ENCODE peak calls at places on chromosomes 3 and 15, in four cellular contexts. X is ovary; T is CD8-positive, alpha-beta T cell; D is GM23248. Y is an unnamed sample.

GRCh38 chr15:89429023-89429422 is 67.4 kb downstream of the RHCG start:
- DNase-seq in T (no peak), X (no peak), D (peak), Y (no peak)

GRCh38 chr3:185594073-185594472 is 8.0 kb downstream of the SENP2 start:
- DNase-seq in D (no peak), X (no peak), T (no peak), Y (no peak)

GRCh38 chr3:187264051-187264450 is 27.5 kb downstream of the MASP1 start:
- DNase-seq in X (no peak), T (no peak), D (peak), Y (no peak)

GRCh38 chr3:186251948-186252619 is 110.0 kb downstream of the DGKG start:
- DNase-seq in T (no peak), X (no peak), D (no peak), Y (peak)

GRCh38 chr3:134357914-134358811 is 16.1 kb downstream of the AMOTL2 start:
- DNase-seq in D (peak), T (no peak), X (peak), Y (no peak)

GRCh38 chr3:34206996-34207395 is 408.6 kb downstream of the PDCD6IP start:
- DNase-seq in T (no peak), D (no peak), X (no peak), Y (no peak)

GRCh38 chr3:197302696-197303341 is 4.4 kb upstream of the DLG1 start:
- DNase-seq in X (no peak), D (peak), T (no peak), Y (no peak)

GRCh38 chr3:161371441-161372320 is at the start of gene SPTSSB:
- DNase-seq in T (peak), X (no peak), D (peak), Y (no peak)

GRCh38 chr15:84886984-84887299 is 2.5 kb downstream of the SLC28A1 start:
- DNase-seq in X (no peak), T (no peak), D (no peak), Y (no peak)

GRCh38 chr15:88981244-88982215 is 68.4 kb upstream of the MFGE8 start:
- DNase-seq in D (no peak), X (no peak), T (no peak), Y (no peak)

GRCh38 chr3:117393119-117393518 is 683.5 kb downstream of the TUSC7 start:
- DNase-seq in D (no peak), T (no peak), X (no peak), Y (no peak)

GRCh38 chr3:52187576-52187975 is 10.4 kb upstream of the ALAS1 start:
- DNase-seq in T (no peak), D (no peak), X (no peak), Y (no peak)

GRCh38 chr3:13588221-13588701 is 39.3 kb downstream of the FBLN2 start:
- DNase-seq in T (no peak), D (no peak), X (no peak), Y (no peak)

GRCh38 chr3:193052294-193052693 is 134.6 kb upstream of the MB21D2 start:
- DNase-seq in X (no peak), D (no peak), T (no peak), Y (no peak)

GRCh38 chr3:121992601-121993560 is 29.2 kb downstream of the ILDR1 start:
- DNase-seq in T (no peak), X (no peak), D (no peak), Y (no peak)

GRCh38 chr3:13277860-13278531 is 142.1 kb downstream of the NUP210 start:
- DNase-seq in D (peak), T (no peak), X (no peak), Y (no peak)

GRCh38 chr3:120102232-120102631 is 8.0 kb upstream of the GSK3B start:
- DNase-seq in T (no peak), D (no peak), X (no peak), Y (no peak)

GRCh38 chr3:193702967-193703366 is 110.0 kb downstream of the OPA1 start:
- DNase-seq in X (no peak), T (no peak), D (peak), Y (no peak)

GRCh38 chr3:192079098-192079497 is 618.1 kb downstream of the PYDC2 start:
- DNase-seq in D (no peak), T (no peak), X (no peak), Y (no peak)

GRCh38 chr3:187921391-187921790 is 176.1 kb upstream of the BCL6 start:
- DNase-seq in T (no peak), D (no peak), X (no peak), Y (no peak)

GRCh38 chr3:116005404-116005803 is 382.1 kb downstream of the GAP43 start:
- DNase-seq in X (peak), D (peak), T (no peak), Y (no peak)

GRCh38 chr3:41199866-41200668 is 762 bp downstream of the CTNNB1 start:
- DNase-seq in D (peak), T (peak), X (peak), Y (no peak)

GRCh38 chr3:174198199-174198598 is 660.9 kb upstream of the NAALADL2 start:
- DNase-seq in D (peak), T (no peak), X (no peak), Y (no peak)

GRCh38 chr3:88189361-88189810 is 39.6 kb downstream of the C3orf38 start:
- DNase-seq in X (no peak), T (no peak), D (no peak), Y (no peak)

DNA sequence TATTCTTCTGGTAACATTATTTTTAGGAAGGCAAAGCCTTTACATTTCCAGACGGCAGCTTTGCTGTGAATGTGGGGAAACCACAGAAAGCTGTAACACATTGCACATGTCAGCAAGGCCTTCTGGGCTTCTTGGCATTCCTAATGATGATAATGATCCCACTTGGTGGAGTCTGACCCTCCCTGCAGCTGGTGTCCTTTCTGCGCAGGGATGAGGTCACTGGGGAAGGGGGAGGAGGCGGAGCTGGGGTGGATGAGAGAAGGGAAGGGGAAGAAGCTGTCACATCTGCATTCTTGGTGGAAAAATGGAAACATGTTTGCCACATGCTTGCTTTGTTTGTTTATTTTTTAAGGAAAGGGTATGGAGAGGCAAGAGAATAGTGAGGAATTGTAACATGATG is 68.6 kb downstream of the FILIP1L start:
- DNase-seq in X (peak), D (peak), T (no peak), Y (peak)
- H3K4me3 ChIP-seq in X (no peak), D (no peak), T (no peak), Y (no peak)

GRCh38 chr3:44186712-44187111 is 55.0 kb upstream of the TOPAZ1 start:
- DNase-seq in X (no peak), T (no peak), D (no peak), Y (no peak)
- H3K27ac ChIP-seq in X (no peak), T (no peak), D (no peak), Y (no peak)

GRCh38 chr15:78875107-78875914 is 2.6 kb downstream of the MORF4L1 start:
- DNase-seq in T (no peak), X (peak), D (peak), Y (no peak)

GRCh38 chr15:78880242-78880533 is 7.5 kb downstream of the MORF4L1 start:
- DNase-seq in X (no peak), T (no peak), D (peak), Y (no peak)

GRCh38 chr15:78880828-78881227 is 8.1 kb downstream of the MORF4L1 start:
- DNase-seq in D (peak), X (no peak), T (no peak), Y (no peak)

GRCh38 chr15:78879517-78880241 is 7.0 kb downstream of the MORF4L1 start:
- DNase-seq in X (no peak), D (peak), T (no peak), Y (no peak)

GRCh38 chr15:78878356-78878755 is 5.7 kb downstream of the MORF4L1 start:
- DNase-seq in D (peak), T (no peak), X (no peak), Y (no peak)
- H3K4me3 ChIP-seq in D (peak), T (no peak), X (no peak), Y (peak)

GRCh38 chr3:109396811-109397210 is 59.5 kb upstream of the DPPA4 start:
- DNase-seq in T (no peak), X (no peak), D (no peak), Y (no peak)
- H3K27ac ChIP-seq in T (no peak), X (no peak), D (no peak), Y (no peak)

DNA sequence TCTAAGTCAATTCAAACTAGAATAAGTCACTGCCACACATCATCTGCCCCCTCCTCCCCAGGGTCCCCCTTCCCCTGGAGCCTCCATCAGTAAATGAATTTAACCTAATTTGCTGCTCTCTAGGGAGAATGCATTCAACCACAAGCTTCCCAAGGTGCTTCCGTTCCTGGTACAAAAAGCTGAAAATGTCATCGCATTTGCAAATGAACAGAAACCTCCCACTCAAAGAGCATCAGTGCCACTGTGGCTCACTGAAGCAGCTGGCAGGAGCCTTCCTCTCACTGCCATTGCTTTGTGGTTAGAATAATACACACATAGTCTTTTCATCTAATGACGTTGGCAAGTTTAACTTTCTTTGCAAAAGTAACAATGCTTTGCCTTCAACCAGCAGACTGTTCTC is 238.3 kb downstream of the CPNE4 start:
- DNase-seq in D (no peak), T (no peak), X (no peak), Y (no peak)
- H3K4me3 ChIP-seq in D (no peak), T (no peak), X (no peak), Y (no peak)

GRCh38 chr3:30314757-30315156 is 291.6 kb upstream of the TGFBR2 start:
- DNase-seq in T (no peak), X (no peak), D (peak), Y (no peak)

GRCh38 chr3:30311781-30312180 is 294.6 kb upstream of the TGFBR2 start:
- DNase-seq in D (no peak), X (no peak), T (no peak), Y (no peak)

GRCh38 chr3:30318110-30318509 is 288.3 kb upstream of the TGFBR2 start:
- DNase-seq in X (no peak), T (no peak), D (no peak), Y (no peak)

GRCh38 chr3:30313840-30314239 is 292.6 kb upstream of the TGFBR2 start:
- DNase-seq in X (no peak), D (no peak), T (no peak), Y (no peak)

DNA sequence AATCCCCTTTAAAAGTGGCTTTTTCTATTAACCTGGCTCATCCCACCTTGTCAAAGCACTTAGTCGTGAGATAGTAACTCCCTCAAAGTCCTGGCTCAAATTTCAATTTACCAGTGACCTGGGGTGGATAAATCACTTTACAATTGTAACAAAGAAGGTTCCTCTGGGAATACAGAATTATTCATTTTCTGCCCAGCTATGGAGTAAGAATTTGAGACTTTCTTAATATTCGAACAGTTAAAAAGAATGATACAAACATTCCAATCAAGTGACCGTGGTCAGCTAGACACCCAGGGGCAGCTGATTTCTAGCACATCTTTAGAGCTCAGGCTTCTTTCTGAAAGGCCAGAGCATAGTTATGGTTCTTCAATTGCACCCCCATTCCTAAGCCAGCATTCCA is 290.9 kb upstream of the TGFBR2 start:
- DNase-seq in T (no peak), D (peak), X (no peak), Y (no peak)
- H3K27ac ChIP-seq in T (no peak), D (peak), X (no peak), Y (peak)

DNA sequence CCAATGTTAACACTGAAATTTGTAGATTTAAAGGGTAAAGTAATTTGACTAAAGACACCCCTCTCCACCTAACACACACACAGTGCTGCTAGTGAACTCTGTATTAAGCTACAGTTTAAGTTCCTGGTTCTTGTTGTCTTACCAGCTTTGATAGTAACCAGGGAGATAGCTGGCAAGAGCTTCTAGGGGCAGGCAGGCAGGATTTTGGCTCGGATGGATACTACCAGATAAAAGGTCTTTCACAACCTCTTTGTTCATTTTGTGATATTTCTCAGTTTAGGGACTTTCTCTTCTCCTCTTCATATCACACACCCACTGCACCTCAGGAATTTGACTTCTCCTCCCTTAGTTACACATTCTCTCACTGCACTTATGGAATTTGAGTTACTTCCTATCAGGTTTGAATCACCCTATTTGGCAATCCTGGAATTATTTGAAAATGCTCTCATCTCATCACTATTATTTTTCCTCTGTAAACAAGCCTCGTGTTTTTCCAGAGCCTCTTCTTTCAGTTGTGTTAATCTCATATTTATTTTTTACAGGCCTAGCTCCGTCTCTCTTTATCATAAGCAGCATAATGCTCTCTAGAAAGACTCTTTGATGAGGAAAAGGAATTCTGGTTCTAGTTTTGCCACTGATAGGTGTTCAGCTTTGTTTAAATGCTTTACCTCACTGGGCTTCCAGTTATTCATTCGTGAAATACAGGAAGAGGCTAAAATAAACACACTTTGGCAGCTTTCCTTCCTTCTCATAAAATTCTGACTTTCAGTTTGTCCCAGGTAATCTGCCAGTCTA is 23.0 kb upstream of the CLDN1 start:
- DNase-seq in D (peak), X (peak), T (no peak), Y (no peak)
- H3K4me3 ChIP-seq in D (peak), X (no peak), T (no peak), Y (no peak)

GRCh38 chr15:64249406-64249805 is 86.6 kb upstream of the PPIB start:
- DNase-seq in T (no peak), D (no peak), X (no peak), Y (no peak)
- H3K27ac ChIP-seq in T (no peak), D (peak), X (no peak), Y (no peak)

DNA sequence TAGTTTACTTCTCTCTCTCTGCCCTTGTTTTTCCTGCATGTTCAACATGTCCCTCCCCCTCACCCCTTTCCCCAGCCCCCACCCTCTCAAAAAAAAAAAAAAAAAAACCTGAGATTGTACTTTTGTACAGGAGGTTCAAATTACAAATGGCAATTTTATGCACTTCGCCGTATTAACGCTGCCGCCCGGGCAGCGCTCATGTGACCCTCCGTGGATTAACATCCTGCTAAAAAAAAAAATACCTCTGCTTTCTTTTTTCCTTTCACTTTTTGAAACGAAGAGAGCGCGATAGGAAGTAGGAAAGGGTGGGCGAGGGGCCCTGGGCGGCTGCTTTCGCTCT is 2.3 kb downstream of the NR2F2 start:
- DNase-seq in T (no peak), X (no peak), D (peak), Y (no peak)
- H3K4me3 ChIP-seq in T (peak), X (peak), D (peak), Y (peak)

Y was measured in coronary artery.